ENCODE peak calls at places on chromosomes 6 and 20, in six cellular contexts. I is GM12878, U is K562, P is HepG2, Q is IMR-90, L is SK-N-SH. Y is an unnamed sample.
A peak's percentile ranks its signal among the peaks of the same experiment; 100 is the strongest.

GRCh38 chr6:144066745-144067484 is 28.5 kb downstream of the SF3B5 start:
- DNase-seq in L (no peak), U (no peak), Q (no peak), I (peak; percentile 76), P (no peak), Y (no peak)

GRCh38 chr6:44253307-44254101 is 3.8 kb downstream of the SLC35B2 start:
- DNase-seq in L (no peak), Q (no peak), U (no peak), I (no peak), P (peak; percentile 70), Y (peak; percentile 53)

GRCh38 chr6:52125139-52125538 is 37.7 kb upstream of the PKHD1 start:
- DNase-seq in I (no peak), P (peak; percentile 20), L (no peak), Q (no peak), U (no peak), Y (no peak)

GRCh38 chr6:111777357-111777756 is 95.9 kb downstream of the FYN start:
- DNase-seq in L (no peak), U (no peak), P (no peak), Q (no peak), I (no peak), Y (no peak)

GRCh38 chr6:120652506-120652905 is 681.8 kb downstream of the TBC1D32 start:
- DNase-seq in U (no peak), L (no peak), Q (no peak), P (no peak), I (no peak), Y (no peak)

GRCh38 chr6:166774292-166774691 is 147.2 kb upstream of the RPS6KA2 start:
- DNase-seq in P (no peak), L (no peak), Q (no peak), I (no peak), U (no peak), Y (no peak)

GRCh38 chr6:14429396-14429795 is 311.8 kb downstream of the CD83 start:
- DNase-seq in U (no peak), Q (no peak), I (no peak), P (no peak), L (no peak), Y (no peak)

GRCh38 chr6:97674802-97675201 is 391.8 kb upstream of the MMS22L start:
- DNase-seq in P (no peak), Q (peak; percentile 90), I (no peak), L (no peak), U (no peak), Y (no peak)

GRCh38 chr6:3309391-3310050 is 50.8 kb downstream of the PSMG4 start:
- DNase-seq in Q (no peak), U (no peak), L (no peak), P (no peak), I (no peak), Y (no peak)

GRCh38 chr6:13715444-13715883 is 3.8 kb upstream of the RANBP9 start:
- DNase-seq in L (no peak), I (peak; percentile 37), Q (no peak), P (peak; percentile 86), U (no peak), Y (no peak)

GRCh38 chr6:136791296-136792065 is 796 bp downstream of the MAP3K5 start:
- DNase-seq in I (peak; percentile 89), Q (peak; percentile 67), P (no peak), L (peak; percentile 44), U (peak; percentile 48), Y (peak; percentile 7)

GRCh38 chr6:2857580-2858337 is 16.1 kb upstream of the SERPINB1 start:
- DNase-seq in L (peak; percentile 70), P (no peak), U (peak; percentile 92), Q (peak; percentile 64), I (peak; percentile 90), Y (peak; percentile 57)

GRCh38 chr6:13327691-13328075 is 654 bp downstream of the TBC1D7 start:
- DNase-seq in Q (no peak), L (no peak), P (no peak), U (peak; percentile 30), I (no peak), Y (no peak)

GRCh38 chr20:51636123-51636522 is 93.6 kb upstream of the NFATC2 start:
- DNase-seq in Q (no peak), I (no peak), U (no peak), P (no peak), L (no peak), Y (no peak)

GRCh38 chr6:129191275-129191674 is 308.3 kb downstream of the LAMA2 start:
- DNase-seq in P (no peak), L (no peak), U (no peak), I (no peak), Q (no peak), Y (no peak)

GRCh38 chr20:63024573-63025392 is 18.0 kb upstream of the BHLHE23 start:
- DNase-seq in L (no peak), U (no peak), P (no peak), Q (no peak), I (no peak), Y (no peak)
- TF ChIP-seq SMC3 in L (no peak), U (no peak), P (no peak), Q (no peak), I (no peak), Y (no peak)

GRCh38 chr6:79625746-79626145 is 5.4 kb upstream of the SH3BGRL2 start:
- DNase-seq in U (no peak), L (no peak), Q (no peak), P (no peak), I (no peak), Y (no peak)

GRCh38 chr6:79628466-79629288 is 2.5 kb upstream of the SH3BGRL2 start:
- DNase-seq in L (no peak), U (no peak), Q (no peak), I (no peak), P (no peak), Y (no peak)

GRCh38 chr6:79630883-79631799 is at the start of gene SH3BGRL2:
- DNase-seq in Q (peak; percentile 59), P (peak; percentile 89), U (peak; percentile 89), L (peak; percentile 95), I (no peak), Y (peak; percentile 42)

GRCh38 chr6:79630400-79630882 is 688 bp upstream of the SH3BGRL2 start:
- DNase-seq in P (no peak), Q (no peak), L (no peak), I (no peak), U (no peak), Y (no peak)

GRCh38 chr6:79627422-79627821 is 3.7 kb upstream of the SH3BGRL2 start:
- DNase-seq in P (no peak), Q (no peak), I (no peak), L (no peak), U (no peak), Y (no peak)
- H3K4me3 ChIP-seq in P (no peak overlapping the region), Q (no peak overlapping the region), I (no peak overlapping the region), L (no peak overlapping the region), U (no peak overlapping the region), Y (no peak overlapping the region)

DNA sequence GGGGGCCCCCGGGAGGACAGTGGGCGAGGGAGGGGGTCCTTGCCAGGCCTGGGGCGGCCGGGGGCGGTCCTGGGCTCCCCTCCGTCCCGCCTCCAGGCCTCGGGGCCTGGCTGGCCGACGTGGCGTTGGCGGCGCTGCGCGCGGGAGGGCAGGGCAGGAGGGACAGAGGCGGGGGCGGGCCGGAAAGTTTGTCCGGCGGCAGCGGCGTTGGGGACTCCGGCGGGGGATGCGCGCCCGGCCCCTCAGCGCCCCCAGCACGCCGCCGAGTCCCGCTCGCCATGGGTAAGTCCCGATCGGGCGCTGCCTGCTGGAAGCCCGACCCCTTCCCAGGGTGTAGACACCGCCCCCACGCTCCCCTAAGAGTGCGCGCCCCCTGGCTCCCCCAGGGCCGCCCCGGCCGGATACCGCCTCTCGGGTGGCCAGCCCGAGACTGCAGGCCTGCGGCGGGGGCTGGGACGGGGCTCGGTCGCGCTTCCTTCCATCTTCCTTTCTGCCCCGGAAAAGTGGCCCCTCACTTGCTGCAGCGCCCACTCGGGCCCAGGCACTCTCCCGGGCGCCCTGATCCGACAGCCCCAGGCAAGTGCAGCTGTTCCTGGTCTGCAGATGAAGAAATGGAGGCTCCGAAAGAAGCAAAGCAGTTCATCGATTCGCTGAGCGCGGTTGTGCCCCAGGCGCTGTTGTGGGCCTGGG is at the start of gene SLC2A10:
- DNase-seq in U (peak; percentile 47), P (peak; percentile 53), L (peak; percentile 87), Q (peak; percentile 61), I (no peak), Y (no peak)
- TF ChIP-seq SMC3 in U (no peak), P (no peak), L (no peak), Q (no peak), I (no peak), Y (no peak)

GRCh38 chr6:125797934-125798444 is 7.2 kb downstream of the NCOA7 start:
- DNase-seq in P (no peak), I (no peak), L (no peak), U (no peak), Q (no peak), Y (no peak)
- H3K4me3 ChIP-seq in P (no peak overlapping the region), I (peak overlapping the region; percentile 26), L (no peak overlapping the region), U (no peak overlapping the region), Q (no peak overlapping the region), Y (no peak overlapping the region)